ENCODE peak calls at places on chromosomes 7 and 10, in four cellular contexts. One of them, this sample, is unnamed.

GRCh38 chr7:76302299-76303056 is at the start of gene HSPB1:
- DNase-seq in right cardiac atrium: peak
- DNase-seq in HCT116: peak
- DNase-seq in cardiac muscle cell: peak
- DNase-seq in this sample: peak

GRCh38 chr7:2175514-2175913 is 57.2 kb downstream of the MAD1L1 start:
- DNase-seq in HCT116: no peak
- DNase-seq in right cardiac atrium: no peak
- DNase-seq in cardiac muscle cell: peak
- DNase-seq in this sample: peak

GRCh38 chr10:16986406-16987128 is 143.0 kb downstream of the CUBN start:
- DNase-seq in right cardiac atrium: no peak
- DNase-seq in cardiac muscle cell: no peak
- DNase-seq in HCT116: no peak
- DNase-seq in this sample: peak

GRCh38 chr7:4851459-4852422 is 10.1 kb downstream of the PAPOLB start:
- DNase-seq in cardiac muscle cell: no peak
- DNase-seq in HCT116: peak
- DNase-seq in right cardiac atrium: no peak
- DNase-seq in this sample: no peak

GRCh38 chr10:100886946-100887345 is 25.8 kb upstream of the SLF2 start:
- DNase-seq in right cardiac atrium: peak
- DNase-seq in cardiac muscle cell: no peak
- DNase-seq in HCT116: no peak
- DNase-seq in this sample: peak

GRCh38 chr10:98240524-98240923 is 27.5 kb downstream of the LOXL4 start:
- DNase-seq in right cardiac atrium: no peak
- DNase-seq in cardiac muscle cell: no peak
- DNase-seq in HCT116: no peak
- DNase-seq in this sample: no peak

GRCh38 chr7:1939434-1940401 is 269.6 kb downstream of the ELFN1 start:
- DNase-seq in cardiac muscle cell: no peak
- DNase-seq in right cardiac atrium: peak
- DNase-seq in HCT116: no peak
- DNase-seq in this sample: no peak

GRCh38 chr10:89888647-89889046 is 187.3 kb downstream of the KIF20B start:
- DNase-seq in HCT116: no peak
- DNase-seq in cardiac muscle cell: no peak
- DNase-seq in right cardiac atrium: no peak
- DNase-seq in this sample: no peak

GRCh38 chr10:118615888-118616287 is 20.4 kb upstream of the PRLHR start:
- DNase-seq in cardiac muscle cell: no peak
- DNase-seq in HCT116: peak
- DNase-seq in right cardiac atrium: no peak
- DNase-seq in this sample: no peak

GRCh38 chr10:27393961-27394360 is 110.1 kb upstream of the RAB18 start:
- DNase-seq in HCT116: no peak
- DNase-seq in cardiac muscle cell: no peak
- DNase-seq in right cardiac atrium: no peak
- DNase-seq in this sample: no peak

GRCh38 chr7:100506356-100506930 is 22.7 kb downstream of the NYAP1 start:
- DNase-seq in HCT116: no peak
- DNase-seq in right cardiac atrium: no peak
- DNase-seq in cardiac muscle cell: no peak
- DNase-seq in this sample: no peak

GRCh38 chr7:141158562-141158961 is 84.7 kb downstream of the TMEM178B start:
- DNase-seq in right cardiac atrium: peak
- DNase-seq in cardiac muscle cell: no peak
- DNase-seq in HCT116: peak
- DNase-seq in this sample: peak

GRCh38 chr7:142445019-142445686 is 187.3 kb upstream of the PRSS58 start:
- DNase-seq in cardiac muscle cell: peak
- DNase-seq in HCT116: peak
- DNase-seq in right cardiac atrium: no peak
- DNase-seq in this sample: no peak

GRCh38 chr7:22842383-22842903 is 19.8 kb upstream of the TOMM7 start:
- DNase-seq in HCT116: no peak
- DNase-seq in right cardiac atrium: no peak
- DNase-seq in cardiac muscle cell: no peak
- DNase-seq in this sample: no peak

GRCh38 chr10:69004821-69005220 is 16.2 kb downstream of the KIFBP start:
- DNase-seq in HCT116: peak
- DNase-seq in right cardiac atrium: no peak
- DNase-seq in cardiac muscle cell: no peak
- DNase-seq in this sample: peak

GRCh38 chr10:323651-324293 is 188.5 kb downstream of the ZMYND11 start:
- DNase-seq in HCT116: peak
- DNase-seq in cardiac muscle cell: no peak
- DNase-seq in right cardiac atrium: peak
- DNase-seq in this sample: peak

GRCh38 chr7:43758861-43759683 is 592 bp downstream of the BLVRA start:
- DNase-seq in HCT116: no peak
- DNase-seq in cardiac muscle cell: peak
- DNase-seq in right cardiac atrium: peak
- DNase-seq in this sample: peak

GRCh38 chr10:87671416-87671815 is 11.7 kb downstream of the PAPSS2 start:
- DNase-seq in right cardiac atrium: no peak
- DNase-seq in HCT116: no peak
- DNase-seq in cardiac muscle cell: no peak
- DNase-seq in this sample: no peak

GRCh38 chr7:122059516-122059915 is 84.5 kb downstream of the AASS start:
- DNase-seq in right cardiac atrium: no peak
- DNase-seq in HCT116: no peak
- DNase-seq in cardiac muscle cell: no peak
- DNase-seq in this sample: no peak

DNA sequence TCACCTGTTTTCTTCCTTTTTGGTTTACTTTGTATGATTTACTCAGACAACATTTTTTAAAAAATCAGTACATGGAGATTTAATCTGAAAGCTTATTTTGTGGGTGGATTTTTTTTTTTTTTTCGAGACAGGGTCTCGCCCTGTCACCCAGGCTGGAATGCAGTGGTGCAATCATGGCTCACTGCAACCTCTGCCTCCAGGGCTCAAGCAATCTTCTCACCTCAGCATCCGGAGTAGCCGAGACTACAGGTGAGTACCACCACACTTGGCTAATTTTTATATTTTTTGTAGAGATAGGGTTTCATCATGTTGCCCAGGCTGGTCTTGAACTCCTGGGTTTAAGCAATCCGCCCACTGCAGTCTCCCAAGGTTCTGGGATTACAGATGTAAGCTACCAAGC is 2.5 kb downstream of the GSTO1 start:
- DNase-seq in cardiac muscle cell: no peak
- DNase-seq in right cardiac atrium: no peak
- DNase-seq in HCT116: no peak
- DNase-seq in this sample: no peak
- H3K4me3 ChIP-seq in cardiac muscle cell: no peak
- H3K4me3 ChIP-seq in right cardiac atrium: no peak
- H3K4me3 ChIP-seq in HCT116: no peak
- H3K4me3 ChIP-seq in this sample: no peak

DNA sequence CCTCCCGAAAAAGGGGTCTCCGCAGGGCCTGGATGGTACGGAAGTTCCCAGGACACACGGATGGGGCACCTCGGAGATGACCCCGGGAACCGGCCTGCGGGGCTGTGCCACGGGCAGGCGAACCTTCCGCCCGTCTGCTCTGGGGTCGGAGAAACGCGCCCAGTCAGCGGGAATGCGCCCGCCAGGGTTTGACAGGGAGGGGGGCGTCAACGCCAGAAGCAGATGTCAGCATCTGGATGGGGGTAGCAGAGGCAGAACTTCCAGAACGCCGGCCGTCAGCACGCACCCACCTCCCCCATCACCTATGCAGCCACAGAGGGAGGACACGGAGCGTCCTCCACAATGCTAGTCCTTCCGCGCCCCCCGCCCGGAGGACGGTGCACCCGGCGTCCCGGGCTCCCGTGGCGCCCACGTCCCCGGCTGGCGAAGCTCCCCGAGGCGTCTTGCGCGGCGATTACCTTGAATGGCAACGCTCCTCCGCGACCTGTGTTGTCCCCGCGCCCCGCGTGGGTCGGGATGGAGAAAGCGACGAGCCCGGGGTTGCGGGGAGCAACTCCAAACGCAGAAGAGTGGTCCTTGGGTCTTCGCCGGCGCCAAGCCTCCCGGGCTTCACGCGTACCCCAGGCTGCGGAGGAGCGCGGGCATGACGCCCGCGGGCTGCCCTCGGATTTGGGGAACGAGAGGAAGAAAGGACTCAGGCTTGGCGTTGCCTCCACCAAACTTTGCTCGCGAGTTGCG is 571 bp downstream of the FGFR2 start:
- DNase-seq in cardiac muscle cell: peak
- DNase-seq in HCT116: no peak
- DNase-seq in right cardiac atrium: peak
- DNase-seq in this sample: peak
- H3K4me3 ChIP-seq in cardiac muscle cell: peak
- H3K4me3 ChIP-seq in HCT116: peak
- H3K4me3 ChIP-seq in right cardiac atrium: peak
- H3K4me3 ChIP-seq in this sample: peak

GRCh38 chr10:79284158-79284871 is 63.0 kb upstream of the PPIF start:
- DNase-seq in right cardiac atrium: no peak
- DNase-seq in cardiac muscle cell: no peak
- DNase-seq in HCT116: no peak
- DNase-seq in this sample: no peak

GRCh38 chr10:79287973-79288715 is 59.1 kb upstream of the PPIF start:
- DNase-seq in HCT116: no peak
- DNase-seq in cardiac muscle cell: no peak
- DNase-seq in right cardiac atrium: no peak
- DNase-seq in this sample: no peak

GRCh38 chr10:79286318-79286951 is 60.8 kb upstream of the PPIF start:
- DNase-seq in cardiac muscle cell: no peak
- DNase-seq in right cardiac atrium: peak
- DNase-seq in HCT116: no peak
- DNase-seq in this sample: no peak

GRCh38 chr10:79282388-79282787 is 64.9 kb upstream of the PPIF start:
- DNase-seq in right cardiac atrium: no peak
- DNase-seq in cardiac muscle cell: peak
- DNase-seq in HCT116: no peak
- DNase-seq in this sample: no peak

DNA sequence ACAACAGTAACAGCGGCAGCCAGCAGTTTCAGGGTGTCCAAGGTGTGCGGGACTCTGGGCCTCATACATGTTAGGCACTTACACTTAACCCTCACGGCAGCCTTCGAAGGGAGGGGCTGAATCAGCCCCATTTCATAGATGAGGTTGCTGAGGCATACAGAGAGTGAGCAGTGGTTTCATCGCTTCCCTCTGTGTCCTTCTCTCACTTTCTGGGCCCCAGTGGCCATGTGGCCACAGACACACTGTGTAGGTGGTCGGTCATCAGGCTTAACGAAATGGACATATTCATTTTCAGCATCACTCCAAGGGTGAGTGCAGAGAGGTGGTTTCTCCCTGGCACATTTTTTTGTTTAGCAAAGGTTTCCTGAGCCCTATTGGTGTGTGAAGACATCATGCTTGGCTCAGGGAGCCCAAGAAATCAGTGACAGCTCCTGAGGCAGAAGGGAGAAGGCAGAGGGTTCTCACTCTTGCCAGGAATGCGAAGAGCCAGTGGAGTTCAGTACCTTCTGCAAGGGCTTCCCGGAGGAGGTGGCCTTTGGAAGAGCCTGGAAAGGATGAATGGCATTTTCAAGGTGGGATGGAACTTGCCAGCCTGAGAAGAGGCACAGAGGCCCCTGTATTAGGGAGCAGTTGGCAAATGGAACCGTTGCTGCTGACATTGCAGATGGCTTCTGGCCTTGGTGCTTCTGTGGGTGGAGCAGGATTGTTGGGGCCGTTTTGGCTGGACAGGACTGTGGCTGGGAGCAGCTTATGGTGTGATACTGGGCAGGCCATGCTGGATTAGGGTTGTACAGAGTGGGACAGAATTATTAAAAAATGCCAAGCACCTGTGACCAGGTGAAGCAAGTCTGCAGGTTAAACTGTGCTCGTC is 61.7 kb upstream of the PPIF start:
- DNase-seq in HCT116: no peak
- DNase-seq in cardiac muscle cell: no peak
- DNase-seq in right cardiac atrium: peak
- DNase-seq in this sample: no peak
- H3K4me3 ChIP-seq in HCT116: no peak
- H3K4me3 ChIP-seq in cardiac muscle cell: no peak
- H3K4me3 ChIP-seq in right cardiac atrium: no peak
- H3K4me3 ChIP-seq in this sample: no peak

GRCh38 chr10:95537543-95537930 is 23.6 kb downstream of the SORBS1 start:
- DNase-seq in right cardiac atrium: no peak
- DNase-seq in cardiac muscle cell: no peak
- DNase-seq in HCT116: no peak
- DNase-seq in this sample: no peak

GRCh38 chr10:95536894-95537542 is 24.2 kb downstream of the SORBS1 start:
- DNase-seq in HCT116: no peak
- DNase-seq in cardiac muscle cell: no peak
- DNase-seq in right cardiac atrium: no peak
- DNase-seq in this sample: no peak

GRCh38 chr10:95542330-95542729 is 18.8 kb downstream of the SORBS1 start:
- DNase-seq in right cardiac atrium: no peak
- DNase-seq in HCT116: no peak
- DNase-seq in cardiac muscle cell: no peak
- DNase-seq in this sample: no peak

GRCh38 chr10:95540514-95541052 is 20.6 kb downstream of the SORBS1 start:
- DNase-seq in right cardiac atrium: no peak
- DNase-seq in HCT116: no peak
- DNase-seq in cardiac muscle cell: no peak
- DNase-seq in this sample: no peak

GRCh38 chr10:95539560-95540284 is 21.4 kb downstream of the SORBS1 start:
- DNase-seq in right cardiac atrium: no peak
- DNase-seq in HCT116: no peak
- DNase-seq in cardiac muscle cell: no peak
- DNase-seq in this sample: no peak
- H3K4me3 ChIP-seq in right cardiac atrium: no peak
- H3K4me3 ChIP-seq in HCT116: no peak
- H3K4me3 ChIP-seq in cardiac muscle cell: no peak
- H3K4me3 ChIP-seq in this sample: no peak

DNA sequence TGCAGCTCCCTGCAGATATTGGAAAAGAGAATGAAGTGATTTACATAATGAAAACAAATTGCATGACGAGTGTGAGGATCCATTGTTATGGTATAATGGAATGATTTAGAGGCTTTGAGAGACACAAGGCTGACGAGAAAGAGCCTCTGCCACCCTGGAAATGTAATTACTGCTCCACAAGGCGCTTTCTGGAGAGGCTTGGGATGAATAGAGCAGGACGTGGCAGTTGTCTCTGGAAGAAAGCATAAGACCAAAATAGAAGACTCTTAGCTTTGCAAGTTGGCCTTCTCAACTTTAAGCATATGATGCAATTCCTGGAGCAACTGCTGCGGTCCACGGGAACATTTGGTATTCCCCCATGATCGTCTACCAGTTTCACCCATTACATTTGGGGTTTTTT is 181.9 kb upstream of the TCF7L2 start:
- DNase-seq in cardiac muscle cell: no peak
- DNase-seq in right cardiac atrium: no peak
- DNase-seq in HCT116: no peak
- DNase-seq in this sample: no peak
- H3K4me3 ChIP-seq in cardiac muscle cell: no peak
- H3K4me3 ChIP-seq in right cardiac atrium: no peak
- H3K4me3 ChIP-seq in HCT116: no peak
- H3K4me3 ChIP-seq in this sample: no peak

GRCh38 chr7:78052112-78052511 is 253.5 kb downstream of the PHTF2 start:
- DNase-seq in right cardiac atrium: no peak
- DNase-seq in cardiac muscle cell: peak
- DNase-seq in HCT116: no peak
- DNase-seq in this sample: no peak
- H3K4me3 ChIP-seq in right cardiac atrium: no peak
- H3K4me3 ChIP-seq in cardiac muscle cell: no peak
- H3K4me3 ChIP-seq in HCT116: no peak
- H3K4me3 ChIP-seq in this sample: no peak

GRCh38 chr10:50431791-50432190 is 180.5 kb upstream of the ASAH2 start:
- DNase-seq in right cardiac atrium: no peak
- DNase-seq in cardiac muscle cell: no peak
- DNase-seq in HCT116: no peak
- DNase-seq in this sample: no peak
- H3K4me3 ChIP-seq in right cardiac atrium: no peak
- H3K4me3 ChIP-seq in cardiac muscle cell: no peak
- H3K4me3 ChIP-seq in HCT116: no peak
- H3K4me3 ChIP-seq in this sample: no peak